ENCODE peak calls at places on chromosomes 12 and 14, in six cellular contexts. X is mesenchymal stem cell, B is IMR-90, A is H9, O is trophoblast cell, H is H1. C is an unnamed sample.

GRCh38 chr12:109630815-109631214 is 57.2 kb downstream of the MVK start:
- DNase-seq in X (no peak), B (no peak), A (no peak), O (peak; percentile 7), H (no peak), C (no peak)

GRCh38 chr14:79279645-79280399 is 931.5 kb downstream of the DIO2 start:
- DNase-seq in X (peak; percentile 25), B (peak; percentile 10), A (peak; percentile 35), O (peak; percentile 34), H (no peak), C (no peak)

GRCh38 chr14:100691395-100692025 is 35.2 kb upstream of the DLK1 start:
- DNase-seq in X (no peak), B (no peak), A (no peak), O (no peak), H (no peak), C (no peak)

GRCh38 chr14:35565896-35566464 is 32.0 kb downstream of the INSM2 start:
- DNase-seq in X (no peak), B (no peak), A (no peak), O (no peak), H (no peak), C (no peak)

GRCh38 chr12:29396774-29397173 is 15.8 kb upstream of the ERGIC2 start:
- DNase-seq in X (peak; percentile 49), B (peak; percentile 62), A (no peak), O (peak; percentile 82), H (no peak), C (no peak)

GRCh38 chr12:55009171-55009570 is 10.6 kb upstream of the NEUROD4 start:
- DNase-seq in X (no peak), B (no peak), A (no peak), O (no peak), H (no peak), C (no peak)

GRCh38 chr12:31728917-31729640 is at the start of gene AMN1:
- DNase-seq in X (peak; percentile 99), B (peak; percentile 99), A (peak; percentile 100), O (peak; percentile 100), H (peak; percentile 100), C (peak; percentile 99)

GRCh38 chr14:24483604-24484252 is 24.3 kb downstream of the CMA1 start:
- DNase-seq in X (peak; percentile 36), B (peak; percentile 27), A (no peak), O (peak; percentile 8), H (no peak), C (no peak)

GRCh38 chr12:109950625-109951024 is 45.5 kb downstream of the GIT2 start:
- DNase-seq in X (no peak), B (no peak), A (no peak), O (no peak), H (no peak), C (no peak)

GRCh38 chr12:62722971-62723680 is 211.8 kb downstream of the PPM1H start:
- DNase-seq in X (no peak), B (peak; percentile 60), A (no peak), O (no peak), H (no peak), C (no peak)

GRCh38 chr14:35342160-35343010 is 50.2 kb downstream of the PSMA6 start:
- DNase-seq in X (no peak), B (peak; percentile 62), A (no peak), O (peak; percentile 37), H (no peak), C (no peak)

GRCh38 chr14:97251423-97252155 is 454.4 kb downstream of the VRK1 start:
- DNase-seq in X (no peak), B (no peak), A (peak; percentile 70), O (no peak), H (peak; percentile 49), C (no peak)

GRCh38 chr12:15088115-15088514 is 115.3 kb downstream of the PDE6H start:
- DNase-seq in X (peak; percentile 48), B (no peak), A (no peak), O (no peak), H (no peak), C (no peak)

GRCh38 chr12:31999692-32000091 is 40.5 kb downstream of the RESF1 start:
- DNase-seq in X (no peak), B (peak; percentile 1), A (no peak), O (peak; percentile 45), H (no peak), C (no peak)

GRCh38 chr12:58368001-58368400 is 426.6 kb downstream of the ATP23 start:
- DNase-seq in X (no peak), B (no peak), A (no peak), O (no peak), H (no peak), C (no peak)

GRCh38 chr12:104011265-104011664 is 38.7 kb downstream of the GLT8D2 start:
- DNase-seq in X (peak; percentile 82), B (peak; percentile 96), A (no peak), O (no peak), H (no peak), C (no peak)

GRCh38 chr12:53082637-53083036 is 3.4 kb upstream of the SPRYD3 start:
- DNase-seq in X (no peak), B (no peak), A (no peak), O (no peak), H (no peak), C (no peak)

GRCh38 chr12:131509706-131510105 is 201.2 kb upstream of the SFSWAP start:
- DNase-seq in X (no peak), B (no peak), A (no peak), O (no peak), H (no peak), C (no peak)

GRCh38 chr12:131511391-131511802 is 199.5 kb upstream of the SFSWAP start:
- DNase-seq in X (no peak), B (no peak), A (peak; percentile 58), O (peak; percentile 18), H (no peak), C (no peak)

GRCh38 chr12:131510431-131510830 is 200.5 kb upstream of the SFSWAP start:
- DNase-seq in X (no peak), B (no peak), A (no peak), O (no peak), H (no peak), C (no peak)

GRCh38 chr12:131513606-131514005 is 197.3 kb upstream of the SFSWAP start:
- DNase-seq in X (no peak), B (no peak), A (no peak), O (no peak), H (no peak), C (no peak)

GRCh38 chr12:131511803-131512564 is 198.9 kb upstream of the SFSWAP start:
- DNase-seq in X (no peak), B (no peak), A (no peak), O (no peak), H (no peak), C (no peak)
- H3K9me3 ChIP-seq in X (peaks cover 1% of the 10 kb centered on the region), B (peaks cover 44% of the 10 kb centered on the region), A (no peaks in the 10 kb centered on the region), O (peaks cover 4% of the 10 kb centered on the region), H (no peaks in the 10 kb centered on the region), C (no peaks in the 10 kb centered on the region)

DNA sequence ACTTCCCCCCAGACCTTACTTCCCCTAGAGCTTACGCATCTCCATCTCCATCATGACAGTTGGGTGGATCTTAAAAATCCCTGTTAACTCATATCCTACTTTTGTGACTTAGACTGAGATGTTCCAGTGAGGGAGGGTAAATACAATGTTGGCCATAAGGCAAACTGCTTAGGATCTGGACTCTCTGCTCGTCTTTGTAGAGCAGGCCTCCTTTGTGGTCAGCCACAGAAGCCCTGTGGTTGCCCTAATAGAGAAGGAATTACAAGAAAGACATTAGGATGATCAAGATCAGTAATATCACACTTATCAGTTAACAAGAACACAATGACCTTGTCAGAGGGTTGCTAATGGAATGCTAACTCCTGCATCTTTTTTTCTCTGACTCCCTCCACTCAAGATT is 52.0 kb downstream of the TMEM132C start:
- DNase-seq in X (no peak), B (no peak), A (no peak), O (no peak), H (no peak), C (no peak)
- H3K14ac ChIP-seq in X (no peak overlapping the region), B (no peak overlapping the region), A (no peak overlapping the region), O (no peak overlapping the region), H (no peak overlapping the region), C (no peak overlapping the region)

GRCh38 chr12:12723681-12724420 is 6.7 kb downstream of the CDKN1B start:
- DNase-seq in X (peak; percentile 57), B (peak; percentile 25), A (peak; percentile 56), O (peak; percentile 72), H (peak; percentile 71), C (peak; percentile 41)
- H3K4ac ChIP-seq in X (peak overlapping the region; percentile 36), B (peak overlapping the region; percentile 96), A (no peak overlapping the region), O (peak overlapping the region; percentile 53), H (peak overlapping the region; percentile 21), C (peak overlapping the region; percentile 98)

DNA sequence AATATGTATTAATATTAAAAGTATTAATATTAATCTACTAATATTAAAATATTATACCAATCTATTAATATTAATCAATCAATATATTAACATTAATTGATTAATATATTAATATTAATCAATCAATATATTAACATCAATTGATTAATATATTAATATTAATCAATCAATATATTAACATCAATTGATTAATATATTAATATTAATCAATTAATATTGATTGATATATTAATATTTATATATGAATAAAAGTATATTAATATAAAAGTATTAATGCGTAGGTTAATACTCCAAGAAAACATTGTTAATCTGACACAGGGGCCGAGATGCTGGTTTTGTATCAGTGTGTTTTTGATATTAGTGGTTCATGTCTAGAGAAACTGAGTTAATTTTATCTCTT is 1430.1 kb upstream of the SEL1L start:
- DNase-seq in X (no peak), B (no peak), A (no peak), O (no peak), H (no peak), C (no peak)
- H3K9me3 ChIP-seq in X (no peaks in the 10 kb centered on the region), B (no peaks in the 10 kb centered on the region), A (no peaks in the 10 kb centered on the region), O (no peaks in the 10 kb centered on the region), H (no peaks in the 10 kb centered on the region), C (no peaks in the 10 kb centered on the region)

DNA sequence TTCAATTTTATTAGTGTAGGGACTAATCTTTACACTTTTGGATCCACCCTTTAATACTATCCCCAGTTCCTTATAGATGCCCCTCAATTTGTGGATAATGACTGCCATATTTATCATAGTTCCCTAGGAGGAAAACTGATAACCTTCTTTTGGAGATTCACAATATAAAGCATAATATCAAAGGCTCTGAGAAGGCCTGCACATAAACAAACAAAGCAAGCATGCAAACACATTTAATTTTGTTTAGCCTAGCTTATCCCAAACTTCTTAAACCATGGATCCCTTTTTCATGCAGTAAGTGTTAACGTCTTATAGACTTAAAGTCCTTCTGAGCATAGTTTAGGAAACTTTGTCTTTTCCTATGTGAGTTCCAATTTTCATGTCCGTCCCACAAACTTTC is 290.4 kb upstream of the TBX3 start:
- DNase-seq in X (no peak), B (no peak), A (no peak), O (no peak), H (no peak), C (no peak)
- H3K14ac ChIP-seq in X (no peak overlapping the region), B (no peak overlapping the region), A (no peak overlapping the region), O (no peak overlapping the region), H (no peak overlapping the region), C (no peak overlapping the region)